ENCODE peak calls at places on chromosome 1, in six cellular contexts. F is CD8-positive, alpha-beta memory T cell; B is neuronal stem cell; N is endothelial cell of umbilical vein; H is PC-9; T is PC-3. A is an unnamed sample. For H3K4me1 and H3K27me3, the result is how much of the 10 kb centered on the place peaks cover.

GRCh38 chr1:229759037-229759435 is 133.0 kb downstream of the URB2 start:
- DNase-seq in F (no peak), B (no peak), N (no peak), H (no peak), T (peak), A (no peak)

GRCh38 chr1:204589409-204590038 is 73.3 kb downstream of the MDM4 start:
- DNase-seq in F (no peak), B (no peak), N (no peak), H (peak), T (peak), A (no peak)

GRCh38 chr1:200899451-200899915 is 4.8 kb downstream of the INAVA start:
- DNase-seq in F (no peak), B (no peak), N (no peak), H (no peak), T (no peak), A (no peak)

GRCh38 chr1:55286851-55287602 is 71.9 kb upstream of the USP24 start:
- DNase-seq in F (no peak), B (no peak), N (peak), H (no peak), T (no peak), A (no peak)

GRCh38 chr1:229199261-229199850 is 71.6 kb upstream of the RAB4A start:
- DNase-seq in F (no peak), B (no peak), N (no peak), H (peak), T (peak), A (no peak)

GRCh38 chr1:201224671-201225400 is 34.2 kb downstream of the IGFN1 start:
- DNase-seq in F (no peak), B (no peak), N (no peak), H (no peak), T (no peak), A (no peak)

GRCh38 chr1:60989745-60990718 is 92.3 kb upstream of the NFIA start:
- DNase-seq in F (no peak), B (no peak), N (peak), H (no peak), T (peak), A (no peak)

GRCh38 chr1:59455206-59455605 is 158.3 kb downstream of the FGGY start:
- DNase-seq in F (no peak), B (no peak), N (peak), H (no peak), T (peak), A (no peak)

GRCh38 chr1:107529511-107530149 is 388.8 kb downstream of the NTNG1 start:
- DNase-seq in F (no peak), B (peak), N (peak), H (no peak), T (peak), A (no peak)

GRCh38 chr1:52238474-52238873 is 96.6 kb downstream of the ZFYVE9 start:
- DNase-seq in F (no peak), B (no peak), N (peak), H (no peak), T (peak), A (no peak)

GRCh38 chr1:176998396-176998795 is 166.1 kb downstream of the ASTN1 start:
- DNase-seq in F (no peak), B (no peak), N (no peak), H (no peak), T (no peak), A (no peak)

GRCh38 chr1:221979461-221980032 is 237.7 kb upstream of the DUSP10 start:
- DNase-seq in F (no peak), B (no peak), N (no peak), H (no peak), T (peak), A (no peak)

GRCh38 chr1:98046031-98046641 is 125.3 kb upstream of the DPYD start:
- DNase-seq in F (no peak), B (no peak), N (peak), H (peak), T (no peak), A (no peak)

GRCh38 chr1:182684128-182684828 is at the start of gene RGS8:
- DNase-seq in F (no peak), B (no peak), N (no peak), H (no peak), T (no peak), A (no peak)

GRCh38 chr1:145977016-145977415 is 12.5 kb downstream of the POLR3GL start:
- DNase-seq in F (no peak), B (no peak), N (no peak), H (no peak), T (no peak), A (no peak)

GRCh38 chr1:212218911-212219310 is 66.3 kb upstream of the PPP2R5A start:
- DNase-seq in F (no peak), B (no peak), N (no peak), H (no peak), T (no peak), A (no peak)

GRCh38 chr1:204258213-204259115 is 44.7 kb upstream of the GOLT1A start:
- DNase-seq in F (no peak), B (peak), N (peak), H (peak), T (peak), A (no peak)

GRCh38 chr1:199223936-199224335 is 585.1 kb downstream of the PTPRC start:
- DNase-seq in F (no peak), B (no peak), N (no peak), H (no peak), T (no peak), A (no peak)

GRCh38 chr1:31991202-31991601 is 22.5 kb upstream of the KHDRBS1 start:
- DNase-seq in F (no peak), B (no peak), N (no peak), H (no peak), T (no peak), A (no peak)

GRCh38 chr1:89125571-89126233 is at the start of gene GBP2:
- DNase-seq in F (no peak), B (no peak), N (peak), H (peak), T (peak), A (no peak)

GRCh38 chr1:26848947-26849774 is 13.8 kb upstream of the SFN start:
- DNase-seq in F (no peak), B (no peak), N (peak), H (peak), T (peak), A (no peak)

GRCh38 chr1:180906511-180906910 is 6.2 kb upstream of the KIAA1614 start:
- DNase-seq in F (no peak), B (no peak), N (no peak), H (no peak), T (no peak), A (no peak)

GRCh38 chr1:44208216-44208615 is 5.1 kb upstream of the DMAP1 start:
- DNase-seq in F (no peak), B (no peak), N (no peak), H (no peak), T (no peak), A (no peak)

GRCh38 chr1:21344750-21345443 is 54.6 kb upstream of the ECE1 start:
- DNase-seq in F (peak), B (no peak), N (no peak), H (no peak), T (no peak), A (no peak)

GRCh38 chr1:152162826-152163463 is 3.9 kb upstream of the RPTN start:
- DNase-seq in F (no peak), B (no peak), N (no peak), H (no peak), T (peak), A (no peak)

GRCh38 chr1:199010933-199011332 is 372.1 kb downstream of the PTPRC start:
- DNase-seq in F (no peak), B (no peak), N (no peak), H (no peak), T (no peak), A (no peak)

GRCh38 chr1:227891955-227892871 is 55.5 kb downstream of the WNT9A start:
- DNase-seq in F (no peak), B (no peak), N (no peak), H (peak), T (no peak), A (no peak)

DNA sequence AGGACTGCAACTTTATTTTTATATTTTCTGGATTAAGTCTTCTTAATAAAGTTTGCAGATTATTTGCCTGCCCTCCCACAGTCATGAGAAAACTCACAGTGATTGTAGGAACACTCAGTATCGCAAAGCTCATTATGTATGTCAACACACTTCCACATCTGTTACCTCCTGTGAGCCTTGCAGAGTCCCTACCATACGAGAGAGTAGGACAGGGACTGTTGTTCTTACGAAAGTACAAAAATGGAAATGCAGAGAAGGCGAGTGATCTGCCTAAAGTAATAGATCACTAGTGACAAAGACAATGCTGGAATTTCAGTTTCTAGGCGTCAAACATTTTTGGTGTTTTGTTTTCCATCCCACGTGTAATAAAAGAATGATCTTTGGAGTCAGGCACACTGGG is 131.7 kb downstream of the SYT2 start:
- DNase-seq in F (no peak), B (no peak), N (no peak), H (no peak), T (no peak), A (no peak)
- H3K4me1 ChIP-seq in F (under half), B (under half), N (under half), H (under half), T (under half), A (under half)

GRCh38 chr1:99980928-99981327 is 11.1 kb downstream of the SLC35A3 start:
- DNase-seq in F (no peak), B (no peak), N (no peak), H (no peak), T (no peak), A (no peak)
- H3K27ac ChIP-seq in F (no peak), B (no peak), N (no peak), H (no peak), T (no peak), A (no peak)

GRCh38 chr1:34356862-34357261 is 180.2 kb downstream of the C1orf94 start:
- DNase-seq in F (no peak), B (no peak), N (no peak), H (no peak), T (no peak), A (no peak)

GRCh38 chr1:34359411-34359810 is 182.7 kb downstream of the C1orf94 start:
- DNase-seq in F (no peak), B (no peak), N (no peak), H (no peak), T (no peak), A (no peak)

GRCh38 chr1:34358636-34359035 is 181.9 kb downstream of the C1orf94 start:
- DNase-seq in F (no peak), B (no peak), N (no peak), H (no peak), T (no peak), A (no peak)

DNA sequence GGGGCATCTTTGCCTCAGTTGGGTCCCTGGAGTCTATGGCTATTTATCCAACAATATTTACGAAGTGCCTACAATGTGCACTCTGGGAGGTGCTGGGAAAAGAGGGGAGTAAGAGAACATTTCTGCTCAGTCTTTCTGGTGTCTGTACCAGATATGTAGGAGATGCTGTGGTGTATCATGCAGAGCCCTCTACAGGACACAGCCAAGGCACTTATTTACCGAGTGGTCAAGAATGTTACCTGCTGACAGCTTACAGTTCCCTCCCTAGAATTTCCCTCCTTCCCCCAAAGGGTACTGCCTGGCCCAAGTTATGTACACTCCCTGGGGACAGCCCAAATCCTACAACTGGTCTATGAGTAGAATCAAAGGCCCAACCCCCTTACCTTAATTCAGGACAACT is 177.7 kb downstream of the C1orf94 start:
- DNase-seq in F (no peak), B (no peak), N (no peak), H (no peak), T (no peak), A (no peak)
- H3K27me3 ChIP-seq in F (under half), B (under half), N (under half), H (under half), T (under half), A (under half)

DNA sequence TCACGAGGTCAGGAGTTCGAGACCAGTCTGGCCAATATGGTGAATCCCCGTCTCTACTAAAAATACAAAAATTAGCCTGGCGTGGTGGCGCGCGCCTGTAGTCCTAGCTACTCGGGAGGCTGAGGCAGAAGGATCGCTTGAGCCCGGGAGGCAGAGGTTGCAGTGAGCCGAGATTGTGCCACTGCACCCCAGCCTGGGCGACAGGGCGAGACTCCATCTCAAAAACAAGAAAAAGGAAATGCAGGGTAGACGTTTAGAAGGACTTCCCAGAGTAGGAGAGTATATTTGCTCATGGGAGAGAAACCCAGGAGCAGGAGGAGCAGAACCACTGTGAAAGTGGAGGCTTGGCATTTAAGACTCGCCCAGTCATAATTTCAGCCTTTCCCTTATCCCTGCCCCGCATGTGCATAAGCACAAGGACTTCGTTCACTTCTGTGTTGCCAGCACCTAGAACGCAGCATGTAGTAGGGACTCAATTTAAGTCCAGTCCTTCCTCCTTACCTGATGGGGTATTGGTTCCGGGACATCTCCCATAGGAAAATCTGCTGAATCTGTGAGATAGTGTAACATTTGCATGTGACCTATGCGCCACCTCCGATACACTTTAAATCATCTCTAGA is 5.2 kb upstream of the MEF2D start:
- DNase-seq in F (no peak), B (no peak), N (no peak), H (no peak), T (no peak), A (no peak)
- H3K4me1 ChIP-seq in F (half or more), B (under half), N (under half), H (under half), T (under half), A (under half)

DNA sequence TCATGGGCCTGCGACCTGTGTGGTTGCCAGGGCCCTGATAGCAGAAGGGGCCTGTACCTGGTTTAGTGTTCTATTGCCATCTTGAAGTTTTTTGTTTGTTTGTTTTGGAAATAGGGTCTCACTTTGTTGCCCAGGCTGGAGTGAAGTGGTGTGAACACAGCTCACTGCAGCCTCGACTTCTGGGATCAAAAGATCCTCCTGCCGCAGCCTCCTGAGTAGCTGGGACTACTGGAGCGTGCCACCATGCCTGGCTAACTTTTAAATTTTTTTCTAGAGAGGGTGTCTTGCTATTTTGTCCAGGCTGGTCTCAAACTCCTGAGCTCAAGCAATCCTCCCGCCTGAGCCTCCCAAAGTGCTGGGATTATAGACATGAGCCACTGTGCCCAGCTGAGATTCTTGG is 72.9 kb downstream of the UBE2T start:
- DNase-seq in F (no peak), B (no peak), N (no peak), H (no peak), T (no peak), A (no peak)
- H3K27ac ChIP-seq in F (no peak), B (no peak), N (no peak), H (no peak), T (no peak), A (no peak)

GRCh38 chr1:42403880-42404400 is 23.3 kb downstream of the RIMKLA start:
- DNase-seq in F (no peak), B (no peak), N (no peak), H (no peak), T (peak), A (no peak)
- H3K27me3 ChIP-seq in F (under half), B (under half), N (under half), H (under half), T (under half), A (under half)

GRCh38 chr1:226654046-226654445 is 85.0 kb downstream of the ITPKB start:
- DNase-seq in F (peak), B (peak), N (no peak), H (no peak), T (no peak), A (no peak)
- H3K4me1 ChIP-seq in F (under half), B (half or more), N (under half), H (under half), T (under half), A (under half)

GRCh38 chr1:10598088-10598712 is 123.5 kb downstream of the PEX14 start:
- DNase-seq in F (no peak), B (no peak), N (no peak), H (no peak), T (peak), A (no peak)
- H3K27ac ChIP-seq in F (no peak), B (no peak), N (no peak), H (peak), T (peak), A (no peak)

DNA sequence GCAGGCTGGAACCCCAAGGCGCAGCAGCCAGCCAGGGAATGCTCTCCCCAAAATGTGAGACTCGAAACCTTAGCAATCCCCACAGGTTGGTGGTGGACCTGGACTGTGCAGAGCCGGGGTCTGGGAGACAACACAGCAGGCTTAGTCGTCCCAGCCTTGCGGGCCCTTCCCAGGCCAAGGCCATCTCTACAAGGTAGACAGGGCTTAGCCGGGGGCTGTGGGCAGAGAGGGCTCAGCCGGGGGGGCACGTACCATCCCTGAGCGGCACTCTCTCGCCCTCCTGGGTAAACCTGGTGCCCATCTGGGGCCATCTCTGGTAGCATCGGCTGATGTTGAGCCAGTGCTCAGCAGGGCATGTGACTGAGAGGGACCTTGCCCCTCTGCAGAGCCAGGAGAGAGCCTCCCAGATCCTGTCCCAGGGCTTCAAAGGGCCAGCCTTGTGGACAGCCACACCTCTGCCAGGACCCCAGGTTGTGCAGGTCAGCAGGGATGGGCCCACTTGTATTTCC is 2.2 kb upstream of the ACTRT2 start:
- DNase-seq in F (no peak), B (no peak), N (no peak), H (no peak), T (no peak), A (no peak)
- H3K27me3 ChIP-seq in F (under half), B (under half), N (under half), H (half or more), T (half or more), A (under half)